ENCODE peak calls at places on chromosome 18, in five cellular contexts. E, G, P, I and M are unnamed samples.

GRCh38 chr18:28411806-28412205 is 234.9 kb upstream of the CDH2 start:
- DNase-seq in E (no peak), G (no peak), P (no peak), I (no peak), M (peak)

GRCh38 chr18:434410-434809 is 66.1 kb downstream of the COLEC12 start:
- DNase-seq in E (no peak), G (no peak), P (no peak), I (peak), M (no peak)

GRCh38 chr18:34659579-34660517 is 50.2 kb upstream of the DTNA start:
- DNase-seq in E (peak), G (peak), P (peak), I (peak), M (peak)

GRCh38 chr18:47397671-47398319 is 146.3 kb upstream of the SKOR2 start:
- DNase-seq in E (peak), G (no peak), P (no peak), I (peak), M (no peak)

GRCh38 chr18:74874351-74874750 is 276.7 kb downstream of the ZNF407 start:
- DNase-seq in E (no peak), G (no peak), P (no peak), I (no peak), M (no peak)

GRCh38 chr18:47118986-47119385 is 31.3 kb downstream of the HDHD2 start:
- DNase-seq in E (no peak), G (no peak), P (no peak), I (no peak), M (peak)

GRCh38 chr18:77376043-77376732 is 126.5 kb downstream of the GALR1 start:
- DNase-seq in E (no peak), G (peak), P (peak), I (no peak), M (peak)

GRCh38 chr18:74315464-74316256 is at the start of gene C18orf63:
- DNase-seq in E (no peak), G (no peak), P (no peak), I (no peak), M (no peak)

GRCh38 chr18:46718501-46719341 is 38.1 kb downstream of the ST8SIA5 start:
- DNase-seq in E (no peak), G (no peak), P (no peak), I (peak), M (peak)

GRCh38 chr18:47075098-47075883 is 39.9 kb upstream of the ELOA2 start:
- DNase-seq in E (peak), G (peak), P (no peak), I (peak), M (peak)

GRCh38 chr18:48914581-48915251 is 36.0 kb downstream of the SMAD7 start:
- DNase-seq in E (peak), G (no peak), P (no peak), I (no peak), M (no peak)

GRCh38 chr18:31610841-31611240 is 19.2 kb downstream of the TTR start:
- DNase-seq in E (peak), G (peak), P (no peak), I (peak), M (no peak)

GRCh38 chr18:657998-658946 is 819 bp downstream of the TYMS start:
- DNase-seq in E (peak), G (peak), P (peak), I (peak), M (peak)

GRCh38 chr18:77374106-77374505 is 124.5 kb downstream of the GALR1 start:
- DNase-seq in E (no peak), G (peak), P (no peak), I (no peak), M (no peak)

GRCh38 chr18:52082250-52082649 is 257.7 kb upstream of the DCC start:
- DNase-seq in E (no peak), G (no peak), P (no peak), I (no peak), M (no peak)

GRCh38 chr18:61706516-61706915 is 186.3 kb downstream of the RNF152 start:
- DNase-seq in E (no peak), G (no peak), P (no peak), I (peak), M (no peak)

GRCh38 chr18:8847066-8847755 is 141.9 kb downstream of the MTCL1 start:
- DNase-seq in E (no peak), G (no peak), P (no peak), I (no peak), M (peak)

GRCh38 chr18:61732854-61733253 is 160.0 kb downstream of the RNF152 start:
- DNase-seq in E (no peak), G (no peak), P (no peak), I (no peak), M (no peak)

GRCh38 chr18:22493940-22494339 is 76.2 kb upstream of the CTAGE1 start:
- DNase-seq in E (no peak), G (no peak), P (no peak), I (no peak), M (no peak)

GRCh38 chr18:56709463-56709862 is 58.3 kb downstream of the WDR7 start:
- DNase-seq in E (no peak), G (no peak), P (peak), I (peak), M (peak)

GRCh38 chr18:8107426-8107825 is 501.8 kb upstream of the RAB12 start:
- DNase-seq in E (no peak), G (no peak), P (no peak), I (no peak), M (no peak)

GRCh38 chr18:56085561-56085960 is 497.6 kb upstream of the TCF4 start:
- DNase-seq in E (no peak), G (no peak), P (no peak), I (no peak), M (peak)

GRCh38 chr18:79717059-79717458 is 37.5 kb downstream of the CTDP1 start:
- DNase-seq in E (no peak), G (no peak), P (no peak), I (no peak), M (no peak)

GRCh38 chr18:7317804-7318231 is 86.9 kb downstream of the LRRC30 start:
- DNase-seq in E (no peak), G (no peak), P (no peak), I (peak), M (no peak)

GRCh38 chr18:47418746-47419145 is 167.3 kb upstream of the SKOR2 start:
- DNase-seq in E (no peak), G (no peak), P (no peak), I (peak), M (peak)

GRCh38 chr18:8806105-8806797 is 100.9 kb downstream of the MTCL1 start:
- DNase-seq in E (no peak), G (no peak), P (no peak), I (no peak), M (no peak)

GRCh38 chr18:59502222-59502898 is 143.3 kb upstream of the LMAN1 start:
- DNase-seq in E (no peak), G (no peak), P (no peak), I (no peak), M (peak)

GRCh38 chr18:23623040-23623439 is 36.7 kb upstream of the NPC1 start:
- DNase-seq in E (no peak), G (no peak), P (no peak), I (no peak), M (no peak)

GRCh38 chr18:36095936-36096519 is 28.7 kb upstream of the RPRD1A start:
- DNase-seq in E (no peak), G (no peak), P (peak), I (peak), M (no peak)

GRCh38 chr18:74289946-74290478 is 1.8 kb downstream of the CYB5A start:
- DNase-seq in E (no peak), G (no peak), P (no peak), I (no peak), M (no peak)

GRCh38 chr18:57776767-57777166 is 26.3 kb downstream of the ATP8B1 start:
- DNase-seq in E (no peak), G (no peak), P (no peak), I (peak), M (no peak)

GRCh38 chr18:58279504-58280158 is 235.6 kb downstream of the NEDD4L start:
- DNase-seq in E (no peak), G (no peak), P (no peak), I (no peak), M (no peak)

GRCh38 chr18:12657849-12658829 is at the start of gene SPIRE1:
- DNase-seq in E (peak), G (peak), P (no peak), I (peak), M (peak)

GRCh38 chr18:74468547-74469014 is 11.5 kb upstream of the DIPK1C start:
- DNase-seq in E (no peak), G (no peak), P (no peak), I (no peak), M (no peak)